ENCODE peak calls at places on chromosomes 4 and X, in five cellular contexts. M is foreskin melanocyte, B is GM10248, S is cardiac fibroblast, X is Ammon's horn. D is an unnamed sample.
A peak's percentile ranks its signal among the peaks of the same experiment; 100 is the strongest.

GRCh38 chrX:1529756-1530155 is 7.2 kb downstream of the P2RY8 start:
- DNase-seq in M (no peak), B (no peak), S (no peak), X (no peak), D (no peak)

GRCh38 chrX:149286940-149287349 is 218.2 kb downstream of the IDS start:
- DNase-seq in M (peak; percentile 22), B (peak; percentile 34), S (peak; percentile 61), X (peak; percentile 41), D (peak; percentile 19)

GRCh38 chrX:32185160-32185559 is 1026.2 kb downstream of the DMD start:
- DNase-seq in M (no peak), B (no peak), S (no peak), X (no peak), D (no peak)

GRCh38 chr4:168221298-168221697 is 97.3 kb downstream of the DDX60 start:
- DNase-seq in M (peak; percentile 42), B (no peak), S (peak; percentile 78), X (no peak), D (peak; percentile 83)

GRCh38 chr4:169208516-169208915 is 62.2 kb downstream of the SH3RF1 start:
- DNase-seq in M (no peak), B (no peak), S (no peak), X (no peak), D (peak; percentile 53)

GRCh38 chrX:65924938-65925507 is 114.9 kb downstream of the VSIG4 start:
- DNase-seq in M (no peak), B (no peak), S (no peak), X (no peak), D (no peak)

GRCh38 chr4:163063891-163064290 is 102.8 kb downstream of the NAF1 start:
- DNase-seq in M (no peak), B (no peak), S (no peak), X (no peak), D (peak; percentile 80)

GRCh38 chrX:49172280-49172780 is 632 bp downstream of the PLP2 start:
- DNase-seq in M (no peak), B (peak; percentile 62), S (peak; percentile 46), X (no peak), D (peak; percentile 82)

GRCh38 chr4:124055896-124056295 is 656.6 kb downstream of the ANKRD50 start:
- DNase-seq in M (no peak), B (no peak), S (peak; percentile 23), X (no peak), D (no peak)

GRCh38 chr4:115323106-115323684 is 209.8 kb upstream of the NDST4 start:
- DNase-seq in M (no peak), B (no peak), S (no peak), X (no peak), D (no peak)

GRCh38 chr4:113455081-113455480 is 306.5 kb downstream of the CAMK2D start:
- DNase-seq in M (no peak), B (no peak), S (no peak), X (no peak), D (no peak)

GRCh38 chr4:163948920-163949455 is 454.5 kb downstream of the TMA16 start:
- DNase-seq in M (no peak), B (no peak), S (no peak), X (no peak), D (no peak)

GRCh38 chr4:110799171-110799570 is 176.3 kb upstream of the PITX2 start:
- DNase-seq in M (no peak), B (no peak), S (no peak), X (no peak), D (no peak)

GRCh38 chrX:22095306-22095705 is 63.2 kb downstream of the PHEX start:
- DNase-seq in M (no peak), B (no peak), S (peak; percentile 61), X (no peak), D (no peak)

GRCh38 chr4:113293043-113293560 is 243.6 kb downstream of the ANK2 start:
- DNase-seq in M (no peak), B (no peak), S (peak; percentile 82), X (peak; percentile 72), D (peak; percentile 25)

GRCh38 chrX:15744181-15744867 is 6.3 kb downstream of the CA5B start:
- DNase-seq in M (no peak), B (no peak), S (peak; percentile 27), X (no peak), D (no peak)

GRCh38 chrX:68018248-68019203 is 414.8 kb downstream of the OPHN1 start:
- DNase-seq in M (peak; percentile 7), B (no peak), S (peak; percentile 28), X (no peak), D (peak; percentile 46)

GRCh38 chrX:128739539-128739938 is 687.3 kb upstream of the ACTRT1 start:
- DNase-seq in M (no peak), B (no peak), S (no peak), X (no peak), D (no peak)

GRCh38 chrX:73863268-73863667 is 300.3 kb downstream of the CHIC1 start:
- DNase-seq in M (no peak), B (no peak), S (no peak), X (no peak), D (no peak)

GRCh38 chr4:168710353-168710946 is 213.6 kb downstream of the PALLD start:
- DNase-seq in M (peak; percentile 42), B (no peak), S (peak; percentile 83), X (peak; percentile 64), D (peak; percentile 61)

GRCh38 chr4:5804656-5805055 is 88.2 kb downstream of the CRMP1 start:
- DNase-seq in M (no peak), B (no peak), S (no peak), X (no peak), D (no peak)

GRCh38 chr4:98749206-98749605 is 90.8 kb upstream of the TSPAN5 start:
- DNase-seq in M (no peak), B (no peak), S (peak; percentile 30), X (no peak), D (no peak)